ENCODE peak calls at places on chromosome 3, in ten cellular contexts. One of them, this sample, is unnamed.

GRCh38 chr3:154992655-154993054 is 87.5 kb upstream of the MME start:
- DNase-seq in KG1: no peak
- DNase-seq in brain microvascular endothelial cell: no peak
- DNase-seq in fibroblast of gingiva: no peak
- DNase-seq in neuronal stem cell: no peak
- DNase-seq in BJ: no peak
- DNase-seq in activated naive CD4-positive, alpha-beta T cell treated with anti-CD3 and anti-CD28 coated beads, Interleukin-2, amount 10 ng/mL, durations not matched to agents 7 days and 5 days: no peak
- DNase-seq in GM23338: no peak
- DNase-seq in NAMALWA: no peak
- DNase-seq in amniotic epithelial cell: no peak
- DNase-seq in this sample: no peak

GRCh38 chr3:50486219-50486888 is 17.1 kb downstream of the CACNA2D2 start:
- DNase-seq in brain microvascular endothelial cell: peak
- DNase-seq in amniotic epithelial cell: peak
- DNase-seq in NAMALWA: no peak
- DNase-seq in neuronal stem cell: no peak
- DNase-seq in BJ: no peak
- DNase-seq in fibroblast of gingiva: no peak
- DNase-seq in activated naive CD4-positive, alpha-beta T cell treated with anti-CD3 and anti-CD28 coated beads, Interleukin-2, amount 10 ng/mL, durations not matched to agents 7 days and 5 days: no peak
- DNase-seq in GM23338: no peak
- DNase-seq in KG1: no peak
- DNase-seq in this sample: no peak

GRCh38 chr3:100402150-100402706 is 889 bp downstream of the LNP1 start:
- DNase-seq in activated naive CD4-positive, alpha-beta T cell treated with anti-CD3 and anti-CD28 coated beads, Interleukin-2, amount 10 ng/mL, durations not matched to agents 7 days and 5 days: no peak
- DNase-seq in BJ: peak
- DNase-seq in NAMALWA: peak
- DNase-seq in fibroblast of gingiva: peak
- DNase-seq in GM23338: peak
- DNase-seq in brain microvascular endothelial cell: no peak
- DNase-seq in neuronal stem cell: no peak
- DNase-seq in amniotic epithelial cell: peak
- DNase-seq in KG1: peak
- DNase-seq in this sample: peak

GRCh38 chr3:180358179-180358578 is 243.8 kb upstream of the TTC14 start:
- DNase-seq in NAMALWA: no peak
- DNase-seq in brain microvascular endothelial cell: no peak
- DNase-seq in BJ: no peak
- DNase-seq in amniotic epithelial cell: no peak
- DNase-seq in activated naive CD4-positive, alpha-beta T cell treated with anti-CD3 and anti-CD28 coated beads, Interleukin-2, amount 10 ng/mL, durations not matched to agents 7 days and 5 days: no peak
- DNase-seq in neuronal stem cell: no peak
- DNase-seq in KG1: no peak
- DNase-seq in fibroblast of gingiva: no peak
- DNase-seq in GM23338: no peak
- DNase-seq in this sample: no peak

GRCh38 chr3:96319176-96319575 is 495.2 kb upstream of the EPHA6 start:
- DNase-seq in GM23338: no peak
- DNase-seq in KG1: no peak
- DNase-seq in neuronal stem cell: no peak
- DNase-seq in BJ: no peak
- DNase-seq in fibroblast of gingiva: no peak
- DNase-seq in brain microvascular endothelial cell: no peak
- DNase-seq in NAMALWA: no peak
- DNase-seq in amniotic epithelial cell: peak
- DNase-seq in activated naive CD4-positive, alpha-beta T cell treated with anti-CD3 and anti-CD28 coated beads, Interleukin-2, amount 10 ng/mL, durations not matched to agents 7 days and 5 days: no peak
- DNase-seq in this sample: peak

GRCh38 chr3:195087321-195087720 is 183.6 kb downstream of the XXYLT1 start:
- DNase-seq in GM23338: peak
- DNase-seq in BJ: no peak
- DNase-seq in neuronal stem cell: no peak
- DNase-seq in brain microvascular endothelial cell: no peak
- DNase-seq in NAMALWA: no peak
- DNase-seq in fibroblast of gingiva: no peak
- DNase-seq in amniotic epithelial cell: no peak
- DNase-seq in KG1: no peak
- DNase-seq in activated naive CD4-positive, alpha-beta T cell treated with anti-CD3 and anti-CD28 coated beads, Interleukin-2, amount 10 ng/mL, durations not matched to agents 7 days and 5 days: no peak
- DNase-seq in this sample: no peak

GRCh38 chr3:48684480-48685143 is 1.1 kb downstream of the NCKIPSD start:
- DNase-seq in NAMALWA: no peak
- DNase-seq in brain microvascular endothelial cell: no peak
- DNase-seq in BJ: no peak
- DNase-seq in neuronal stem cell: no peak
- DNase-seq in fibroblast of gingiva: no peak
- DNase-seq in KG1: no peak
- DNase-seq in amniotic epithelial cell: peak
- DNase-seq in GM23338: peak
- DNase-seq in activated naive CD4-positive, alpha-beta T cell treated with anti-CD3 and anti-CD28 coated beads, Interleukin-2, amount 10 ng/mL, durations not matched to agents 7 days and 5 days: no peak
- DNase-seq in this sample: peak

GRCh38 chr3:62718515-62719320 is 156.5 kb downstream of the CADPS start:
- DNase-seq in BJ: no peak
- DNase-seq in fibroblast of gingiva: no peak
- DNase-seq in NAMALWA: no peak
- DNase-seq in neuronal stem cell: no peak
- DNase-seq in KG1: no peak
- DNase-seq in GM23338: no peak
- DNase-seq in amniotic epithelial cell: no peak
- DNase-seq in activated naive CD4-positive, alpha-beta T cell treated with anti-CD3 and anti-CD28 coated beads, Interleukin-2, amount 10 ng/mL, durations not matched to agents 7 days and 5 days: no peak
- DNase-seq in brain microvascular endothelial cell: no peak
- DNase-seq in this sample: no peak

GRCh38 chr3:170584585-170585007 is 1.3 kb downstream of the SLC7A14 start:
- DNase-seq in activated naive CD4-positive, alpha-beta T cell treated with anti-CD3 and anti-CD28 coated beads, Interleukin-2, amount 10 ng/mL, durations not matched to agents 7 days and 5 days: peak
- DNase-seq in brain microvascular endothelial cell: peak
- DNase-seq in fibroblast of gingiva: peak
- DNase-seq in amniotic epithelial cell: peak
- DNase-seq in KG1: peak
- DNase-seq in neuronal stem cell: peak
- DNase-seq in NAMALWA: peak
- DNase-seq in GM23338: peak
- DNase-seq in BJ: no peak
- DNase-seq in this sample: peak

GRCh38 chr3:30167511-30168135 is 438.8 kb upstream of the TGFBR2 start:
- DNase-seq in GM23338: no peak
- DNase-seq in BJ: no peak
- DNase-seq in fibroblast of gingiva: no peak
- DNase-seq in NAMALWA: no peak
- DNase-seq in brain microvascular endothelial cell: no peak
- DNase-seq in KG1: no peak
- DNase-seq in activated naive CD4-positive, alpha-beta T cell treated with anti-CD3 and anti-CD28 coated beads, Interleukin-2, amount 10 ng/mL, durations not matched to agents 7 days and 5 days: no peak
- DNase-seq in amniotic epithelial cell: peak
- DNase-seq in neuronal stem cell: peak
- DNase-seq in this sample: no peak

GRCh38 chr3:5021571-5022092 is 42.4 kb downstream of the BHLHE40 start:
- DNase-seq in NAMALWA: no peak
- DNase-seq in activated naive CD4-positive, alpha-beta T cell treated with anti-CD3 and anti-CD28 coated beads, Interleukin-2, amount 10 ng/mL, durations not matched to agents 7 days and 5 days: no peak
- DNase-seq in KG1: no peak
- DNase-seq in fibroblast of gingiva: peak
- DNase-seq in brain microvascular endothelial cell: peak
- DNase-seq in GM23338: no peak
- DNase-seq in BJ: peak
- DNase-seq in amniotic epithelial cell: peak
- DNase-seq in neuronal stem cell: no peak
- DNase-seq in this sample: no peak

GRCh38 chr3:45241206-45241605 is 15.1 kb upstream of the TMEM158 start:
- DNase-seq in KG1: no peak
- DNase-seq in fibroblast of gingiva: no peak
- DNase-seq in amniotic epithelial cell: no peak
- DNase-seq in BJ: no peak
- DNase-seq in activated naive CD4-positive, alpha-beta T cell treated with anti-CD3 and anti-CD28 coated beads, Interleukin-2, amount 10 ng/mL, durations not matched to agents 7 days and 5 days: no peak
- DNase-seq in neuronal stem cell: no peak
- DNase-seq in brain microvascular endothelial cell: no peak
- DNase-seq in NAMALWA: no peak
- DNase-seq in GM23338: no peak
- DNase-seq in this sample: no peak

GRCh38 chr3:64084640-64085039 is 61.3 kb upstream of the PSMD6 start:
- DNase-seq in brain microvascular endothelial cell: peak
- DNase-seq in amniotic epithelial cell: peak
- DNase-seq in NAMALWA: no peak
- DNase-seq in fibroblast of gingiva: no peak
- DNase-seq in neuronal stem cell: no peak
- DNase-seq in activated naive CD4-positive, alpha-beta T cell treated with anti-CD3 and anti-CD28 coated beads, Interleukin-2, amount 10 ng/mL, durations not matched to agents 7 days and 5 days: no peak
- DNase-seq in KG1: no peak
- DNase-seq in BJ: no peak
- DNase-seq in GM23338: no peak
- DNase-seq in this sample: peak

GRCh38 chr3:46660543-46661523 is 32.6 kb downstream of the ALS2CL start:
- DNase-seq in BJ: no peak
- DNase-seq in fibroblast of gingiva: no peak
- DNase-seq in brain microvascular endothelial cell: no peak
- DNase-seq in activated naive CD4-positive, alpha-beta T cell treated with anti-CD3 and anti-CD28 coated beads, Interleukin-2, amount 10 ng/mL, durations not matched to agents 7 days and 5 days: no peak
- DNase-seq in amniotic epithelial cell: no peak
- DNase-seq in KG1: no peak
- DNase-seq in NAMALWA: no peak
- DNase-seq in GM23338: no peak
- DNase-seq in neuronal stem cell: no peak
- DNase-seq in this sample: no peak

GRCh38 chr3:16504242-16504641 is 9.3 kb downstream of the RFTN1 start:
- DNase-seq in KG1: no peak
- DNase-seq in GM23338: no peak
- DNase-seq in neuronal stem cell: no peak
- DNase-seq in NAMALWA: peak
- DNase-seq in amniotic epithelial cell: no peak
- DNase-seq in brain microvascular endothelial cell: no peak
- DNase-seq in BJ: peak
- DNase-seq in activated naive CD4-positive, alpha-beta T cell treated with anti-CD3 and anti-CD28 coated beads, Interleukin-2, amount 10 ng/mL, durations not matched to agents 7 days and 5 days: no peak
- DNase-seq in fibroblast of gingiva: peak
- DNase-seq in this sample: no peak

GRCh38 chr3:123524987-123525386 is 59.9 kb downstream of the HACD2 start:
- DNase-seq in activated naive CD4-positive, alpha-beta T cell treated with anti-CD3 and anti-CD28 coated beads, Interleukin-2, amount 10 ng/mL, durations not matched to agents 7 days and 5 days: no peak
- DNase-seq in amniotic epithelial cell: no peak
- DNase-seq in brain microvascular endothelial cell: no peak
- DNase-seq in GM23338: no peak
- DNase-seq in KG1: no peak
- DNase-seq in neuronal stem cell: no peak
- DNase-seq in BJ: no peak
- DNase-seq in fibroblast of gingiva: no peak
- DNase-seq in NAMALWA: no peak
- DNase-seq in this sample: no peak

GRCh38 chr3:46280105-46280797 is 38.0 kb downstream of the CCR3 start:
- DNase-seq in KG1: no peak
- DNase-seq in neuronal stem cell: no peak
- DNase-seq in activated naive CD4-positive, alpha-beta T cell treated with anti-CD3 and anti-CD28 coated beads, Interleukin-2, amount 10 ng/mL, durations not matched to agents 7 days and 5 days: peak
- DNase-seq in BJ: no peak
- DNase-seq in brain microvascular endothelial cell: peak
- DNase-seq in amniotic epithelial cell: peak
- DNase-seq in GM23338: no peak
- DNase-seq in NAMALWA: no peak
- DNase-seq in fibroblast of gingiva: no peak
- DNase-seq in this sample: no peak

GRCh38 chr3:69181592-69182211 is 59.3 kb upstream of the LMOD3 start:
- DNase-seq in neuronal stem cell: no peak
- DNase-seq in brain microvascular endothelial cell: peak
- DNase-seq in BJ: peak
- DNase-seq in NAMALWA: no peak
- DNase-seq in GM23338: no peak
- DNase-seq in activated naive CD4-positive, alpha-beta T cell treated with anti-CD3 and anti-CD28 coated beads, Interleukin-2, amount 10 ng/mL, durations not matched to agents 7 days and 5 days: no peak
- DNase-seq in fibroblast of gingiva: peak
- DNase-seq in KG1: no peak
- DNase-seq in amniotic epithelial cell: peak
- DNase-seq in this sample: no peak

GRCh38 chr3:186361612-186362408 is at the start of gene DGKG:
- DNase-seq in fibroblast of gingiva: no peak
- DNase-seq in neuronal stem cell: peak
- DNase-seq in amniotic epithelial cell: no peak
- DNase-seq in activated naive CD4-positive, alpha-beta T cell treated with anti-CD3 and anti-CD28 coated beads, Interleukin-2, amount 10 ng/mL, durations not matched to agents 7 days and 5 days: peak
- DNase-seq in brain microvascular endothelial cell: no peak
- DNase-seq in KG1: peak
- DNase-seq in GM23338: peak
- DNase-seq in NAMALWA: no peak
- DNase-seq in BJ: no peak
- DNase-seq in this sample: no peak

GRCh38 chr3:39286771-39287170 is 6.9 kb upstream of the CX3CR1 start:
- DNase-seq in brain microvascular endothelial cell: no peak
- DNase-seq in KG1: no peak
- DNase-seq in GM23338: no peak
- DNase-seq in neuronal stem cell: no peak
- DNase-seq in fibroblast of gingiva: no peak
- DNase-seq in activated naive CD4-positive, alpha-beta T cell treated with anti-CD3 and anti-CD28 coated beads, Interleukin-2, amount 10 ng/mL, durations not matched to agents 7 days and 5 days: no peak
- DNase-seq in amniotic epithelial cell: no peak
- DNase-seq in BJ: no peak
- DNase-seq in NAMALWA: no peak
- DNase-seq in this sample: peak

GRCh38 chr3:185976977-185977678 is 39.3 kb upstream of the TRA2B start:
- DNase-seq in activated naive CD4-positive, alpha-beta T cell treated with anti-CD3 and anti-CD28 coated beads, Interleukin-2, amount 10 ng/mL, durations not matched to agents 7 days and 5 days: peak
- DNase-seq in GM23338: peak
- DNase-seq in amniotic epithelial cell: peak
- DNase-seq in NAMALWA: peak
- DNase-seq in BJ: no peak
- DNase-seq in neuronal stem cell: peak
- DNase-seq in fibroblast of gingiva: peak
- DNase-seq in KG1: peak
- DNase-seq in brain microvascular endothelial cell: peak
- DNase-seq in this sample: peak

GRCh38 chr3:160473233-160473632 is 23.6 kb upstream of the TRIM59 start:
- DNase-seq in amniotic epithelial cell: peak
- DNase-seq in fibroblast of gingiva: no peak
- DNase-seq in neuronal stem cell: no peak
- DNase-seq in BJ: peak
- DNase-seq in brain microvascular endothelial cell: peak
- DNase-seq in NAMALWA: no peak
- DNase-seq in activated naive CD4-positive, alpha-beta T cell treated with anti-CD3 and anti-CD28 coated beads, Interleukin-2, amount 10 ng/mL, durations not matched to agents 7 days and 5 days: no peak
- DNase-seq in GM23338: no peak
- DNase-seq in KG1: no peak
- DNase-seq in this sample: no peak

GRCh38 chr3:8490079-8490552 is 11.5 kb upstream of the LMCD1 start:
- DNase-seq in amniotic epithelial cell: peak
- DNase-seq in neuronal stem cell: no peak
- DNase-seq in BJ: peak
- DNase-seq in NAMALWA: no peak
- DNase-seq in GM23338: no peak
- DNase-seq in brain microvascular endothelial cell: peak
- DNase-seq in activated naive CD4-positive, alpha-beta T cell treated with anti-CD3 and anti-CD28 coated beads, Interleukin-2, amount 10 ng/mL, durations not matched to agents 7 days and 5 days: no peak
- DNase-seq in KG1: no peak
- DNase-seq in fibroblast of gingiva: peak
- DNase-seq in this sample: no peak

GRCh38 chr3:69763458-69763857 is 24.2 kb downstream of the MITF start:
- DNase-seq in activated naive CD4-positive, alpha-beta T cell treated with anti-CD3 and anti-CD28 coated beads, Interleukin-2, amount 10 ng/mL, durations not matched to agents 7 days and 5 days: no peak
- DNase-seq in NAMALWA: no peak
- DNase-seq in fibroblast of gingiva: no peak
- DNase-seq in GM23338: no peak
- DNase-seq in KG1: no peak
- DNase-seq in neuronal stem cell: no peak
- DNase-seq in brain microvascular endothelial cell: no peak
- DNase-seq in BJ: no peak
- DNase-seq in amniotic epithelial cell: no peak
- DNase-seq in this sample: no peak

GRCh38 chr3:151962371-151962770 is 88.9 kb downstream of the SUCNR1 start:
- DNase-seq in neuronal stem cell: no peak
- DNase-seq in GM23338: no peak
- DNase-seq in BJ: peak
- DNase-seq in amniotic epithelial cell: no peak
- DNase-seq in activated naive CD4-positive, alpha-beta T cell treated with anti-CD3 and anti-CD28 coated beads, Interleukin-2, amount 10 ng/mL, durations not matched to agents 7 days and 5 days: no peak
- DNase-seq in KG1: no peak
- DNase-seq in brain microvascular endothelial cell: no peak
- DNase-seq in fibroblast of gingiva: peak
- DNase-seq in NAMALWA: no peak
- DNase-seq in this sample: no peak

GRCh38 chr3:46104706-46105105 is 77.4 kb upstream of the XCR1 start:
- DNase-seq in KG1: no peak
- DNase-seq in activated naive CD4-positive, alpha-beta T cell treated with anti-CD3 and anti-CD28 coated beads, Interleukin-2, amount 10 ng/mL, durations not matched to agents 7 days and 5 days: no peak
- DNase-seq in NAMALWA: no peak
- DNase-seq in neuronal stem cell: no peak
- DNase-seq in BJ: no peak
- DNase-seq in fibroblast of gingiva: no peak
- DNase-seq in GM23338: no peak
- DNase-seq in amniotic epithelial cell: no peak
- DNase-seq in brain microvascular endothelial cell: no peak
- DNase-seq in this sample: no peak

GRCh38 chr3:128180913-128181312 is 27.6 kb downstream of the EEFSEC start:
- DNase-seq in BJ: no peak
- DNase-seq in fibroblast of gingiva: no peak
- DNase-seq in neuronal stem cell: no peak
- DNase-seq in GM23338: no peak
- DNase-seq in NAMALWA: no peak
- DNase-seq in brain microvascular endothelial cell: no peak
- DNase-seq in KG1: no peak
- DNase-seq in amniotic epithelial cell: no peak
- DNase-seq in activated naive CD4-positive, alpha-beta T cell treated with anti-CD3 and anti-CD28 coated beads, Interleukin-2, amount 10 ng/mL, durations not matched to agents 7 days and 5 days: no peak
- DNase-seq in this sample: no peak

GRCh38 chr3:18008706-18009363 is 266.4 kb upstream of the TBC1D5 start:
- DNase-seq in fibroblast of gingiva: no peak
- DNase-seq in GM23338: no peak
- DNase-seq in BJ: no peak
- DNase-seq in KG1: no peak
- DNase-seq in NAMALWA: no peak
- DNase-seq in neuronal stem cell: no peak
- DNase-seq in amniotic epithelial cell: no peak
- DNase-seq in activated naive CD4-positive, alpha-beta T cell treated with anti-CD3 and anti-CD28 coated beads, Interleukin-2, amount 10 ng/mL, durations not matched to agents 7 days and 5 days: no peak
- DNase-seq in brain microvascular endothelial cell: no peak
- DNase-seq in this sample: no peak

This sample was measured in OCI-M1.